ENCODE peak calls at places on chromosomes 2 and 18, in nine cellular contexts. One of them, this sample, is unnamed.

GRCh38 chr2:201464547-201464946 is 13.0 kb downstream of the STRADB start:
- DNase-seq in left ventricle myocardium inferior: no peak
- DNase-seq in SK-N-SH: no peak
- DNase-seq in CD8-positive, alpha-beta memory T cell: no peak
- DNase-seq in CD8-positive, alpha-beta T cell: no peak
- DNase-seq in body of pancreas: no peak
- DNase-seq in colonic mucosa: no peak
- DNase-seq in thoracic aorta: no peak
- DNase-seq in IMR-90: no peak
- DNase-seq in this sample: no peak

GRCh38 chr2:216880509-216881184 is 20.8 kb upstream of the TNP1 start:
- DNase-seq in colonic mucosa: peak
- DNase-seq in SK-N-SH: no peak
- DNase-seq in CD8-positive, alpha-beta memory T cell: no peak
- DNase-seq in body of pancreas: no peak
- DNase-seq in CD8-positive, alpha-beta T cell: no peak
- DNase-seq in thoracic aorta: peak
- DNase-seq in IMR-90: peak
- DNase-seq in left ventricle myocardium inferior: no peak
- DNase-seq in this sample: no peak

GRCh38 chr18:47912794-47913594 is 17.5 kb downstream of the SMAD2 start:
- DNase-seq in colonic mucosa: no peak
- DNase-seq in SK-N-SH: no peak
- DNase-seq in CD8-positive, alpha-beta memory T cell: no peak
- DNase-seq in CD8-positive, alpha-beta T cell: no peak
- DNase-seq in thoracic aorta: no peak
- DNase-seq in left ventricle myocardium inferior: no peak
- DNase-seq in body of pancreas: no peak
- DNase-seq in IMR-90: no peak
- DNase-seq in this sample: no peak

GRCh38 chr2:193973781-193974180 is 1683.2 kb upstream of the SLC39A10 start:
- DNase-seq in CD8-positive, alpha-beta T cell: no peak
- DNase-seq in body of pancreas: no peak
- DNase-seq in thoracic aorta: no peak
- DNase-seq in IMR-90: no peak
- DNase-seq in CD8-positive, alpha-beta memory T cell: no peak
- DNase-seq in colonic mucosa: no peak
- DNase-seq in SK-N-SH: no peak
- DNase-seq in left ventricle myocardium inferior: no peak
- DNase-seq in this sample: no peak

GRCh38 chr2:42843131-42843530 is 50.7 kb upstream of the HAAO start:
- DNase-seq in thoracic aorta: no peak
- DNase-seq in colonic mucosa: no peak
- DNase-seq in CD8-positive, alpha-beta T cell: no peak
- DNase-seq in body of pancreas: no peak
- DNase-seq in left ventricle myocardium inferior: no peak
- DNase-seq in SK-N-SH: no peak
- DNase-seq in IMR-90: no peak
- DNase-seq in CD8-positive, alpha-beta memory T cell: no peak
- DNase-seq in this sample: no peak

GRCh38 chr18:2538844-2539243 is 32.5 kb downstream of the METTL4 start:
- DNase-seq in IMR-90: no peak
- DNase-seq in body of pancreas: no peak
- DNase-seq in thoracic aorta: no peak
- DNase-seq in left ventricle myocardium inferior: no peak
- DNase-seq in colonic mucosa: no peak
- DNase-seq in CD8-positive, alpha-beta T cell: no peak
- DNase-seq in SK-N-SH: no peak
- DNase-seq in CD8-positive, alpha-beta memory T cell: no peak
- DNase-seq in this sample: no peak

GRCh38 chr2:218290316-218291261 is 1.7 kb downstream of the TMBIM1 start:
- DNase-seq in CD8-positive, alpha-beta memory T cell: peak
- DNase-seq in thoracic aorta: no peak
- DNase-seq in SK-N-SH: no peak
- DNase-seq in left ventricle myocardium inferior: no peak
- DNase-seq in colonic mucosa: no peak
- DNase-seq in body of pancreas: no peak
- DNase-seq in IMR-90: no peak
- DNase-seq in CD8-positive, alpha-beta T cell: peak
- DNase-seq in this sample: no peak

GRCh38 chr2:29518988-29519925 is 402.1 kb downstream of the ALK start:
- DNase-seq in CD8-positive, alpha-beta T cell: no peak
- DNase-seq in thoracic aorta: no peak
- DNase-seq in left ventricle myocardium inferior: no peak
- DNase-seq in CD8-positive, alpha-beta memory T cell: no peak
- DNase-seq in body of pancreas: peak
- DNase-seq in IMR-90: peak
- DNase-seq in colonic mucosa: no peak
- DNase-seq in SK-N-SH: no peak
- DNase-seq in this sample: peak

GRCh38 chr2:64062840-64063239 is 43.6 kb upstream of the VPS54 start:
- DNase-seq in CD8-positive, alpha-beta T cell: no peak
- DNase-seq in CD8-positive, alpha-beta memory T cell: no peak
- DNase-seq in SK-N-SH: no peak
- DNase-seq in body of pancreas: peak
- DNase-seq in colonic mucosa: peak
- DNase-seq in IMR-90: peak
- DNase-seq in thoracic aorta: no peak
- DNase-seq in left ventricle myocardium inferior: no peak
- DNase-seq in this sample: no peak

GRCh38 chr2:71070294-71071025 is 2.0 kb downstream of the NAGK start:
- DNase-seq in colonic mucosa: no peak
- DNase-seq in body of pancreas: peak
- DNase-seq in CD8-positive, alpha-beta T cell: no peak
- DNase-seq in IMR-90: peak
- DNase-seq in CD8-positive, alpha-beta memory T cell: no peak
- DNase-seq in thoracic aorta: no peak
- DNase-seq in SK-N-SH: peak
- DNase-seq in left ventricle myocardium inferior: no peak
- DNase-seq in this sample: no peak

GRCh38 chr2:152221870-152222269 is 46.3 kb upstream of the STAM2 start:
- DNase-seq in SK-N-SH: no peak
- DNase-seq in thoracic aorta: no peak
- DNase-seq in colonic mucosa: no peak
- DNase-seq in left ventricle myocardium inferior: no peak
- DNase-seq in IMR-90: peak
- DNase-seq in CD8-positive, alpha-beta memory T cell: no peak
- DNase-seq in CD8-positive, alpha-beta T cell: no peak
- DNase-seq in body of pancreas: no peak
- DNase-seq in this sample: no peak

GRCh38 chr18:11671156-11671555 is 17.9 kb upstream of the GNAL start:
- DNase-seq in thoracic aorta: no peak
- DNase-seq in IMR-90: no peak
- DNase-seq in SK-N-SH: no peak
- DNase-seq in colonic mucosa: no peak
- DNase-seq in CD8-positive, alpha-beta memory T cell: no peak
- DNase-seq in CD8-positive, alpha-beta T cell: no peak
- DNase-seq in body of pancreas: no peak
- DNase-seq in left ventricle myocardium inferior: no peak
- DNase-seq in this sample: no peak

GRCh38 chr18:7094432-7094831 is 23.2 kb downstream of the LAMA1 start:
- DNase-seq in colonic mucosa: no peak
- DNase-seq in thoracic aorta: no peak
- DNase-seq in body of pancreas: no peak
- DNase-seq in CD8-positive, alpha-beta memory T cell: no peak
- DNase-seq in left ventricle myocardium inferior: no peak
- DNase-seq in CD8-positive, alpha-beta T cell: no peak
- DNase-seq in IMR-90: no peak
- DNase-seq in SK-N-SH: no peak
- DNase-seq in this sample: no peak

GRCh38 chr2:128505150-128505490 is 186.5 kb upstream of the HS6ST1 start:
- DNase-seq in IMR-90: no peak
- DNase-seq in CD8-positive, alpha-beta T cell: no peak
- DNase-seq in thoracic aorta: no peak
- DNase-seq in body of pancreas: no peak
- DNase-seq in SK-N-SH: no peak
- DNase-seq in left ventricle myocardium inferior: no peak
- DNase-seq in colonic mucosa: no peak
- DNase-seq in CD8-positive, alpha-beta memory T cell: no peak
- DNase-seq in this sample: no peak

GRCh38 chr2:222714361-222715256 is 43.2 kb downstream of the MOGAT1 start:
- DNase-seq in thoracic aorta: peak
- DNase-seq in SK-N-SH: no peak
- DNase-seq in left ventricle myocardium inferior: peak
- DNase-seq in IMR-90: no peak
- DNase-seq in colonic mucosa: no peak
- DNase-seq in CD8-positive, alpha-beta T cell: no peak
- DNase-seq in body of pancreas: no peak
- DNase-seq in CD8-positive, alpha-beta memory T cell: no peak
- DNase-seq in this sample: no peak

GRCh38 chr2:110867078-110867477 is 134.7 kb downstream of the ACOXL start:
- DNase-seq in SK-N-SH: no peak
- DNase-seq in body of pancreas: no peak
- DNase-seq in CD8-positive, alpha-beta memory T cell: no peak
- DNase-seq in thoracic aorta: no peak
- DNase-seq in CD8-positive, alpha-beta T cell: no peak
- DNase-seq in IMR-90: no peak
- DNase-seq in colonic mucosa: no peak
- DNase-seq in left ventricle myocardium inferior: no peak
- DNase-seq in this sample: no peak

GRCh38 chr2:112493858-112494648 is 12.1 kb downstream of the TTL start:
- DNase-seq in left ventricle myocardium inferior: no peak
- DNase-seq in SK-N-SH: no peak
- DNase-seq in CD8-positive, alpha-beta memory T cell: no peak
- DNase-seq in colonic mucosa: peak
- DNase-seq in CD8-positive, alpha-beta T cell: no peak
- DNase-seq in thoracic aorta: no peak
- DNase-seq in body of pancreas: no peak
- DNase-seq in IMR-90: peak
- DNase-seq in this sample: no peak

GRCh38 chr2:118810766-118811165 is 36.7 kb downstream of the EN1 start:
- DNase-seq in IMR-90: no peak
- DNase-seq in CD8-positive, alpha-beta T cell: no peak
- DNase-seq in left ventricle myocardium inferior: no peak
- DNase-seq in thoracic aorta: no peak
- DNase-seq in colonic mucosa: no peak
- DNase-seq in CD8-positive, alpha-beta memory T cell: no peak
- DNase-seq in SK-N-SH: no peak
- DNase-seq in body of pancreas: no peak
- DNase-seq in this sample: no peak

GRCh38 chr2:172999641-173000387 is 75.8 kb upstream of the MAP3K20 start:
- DNase-seq in colonic mucosa: no peak
- DNase-seq in CD8-positive, alpha-beta T cell: no peak
- DNase-seq in IMR-90: no peak
- DNase-seq in left ventricle myocardium inferior: no peak
- DNase-seq in body of pancreas: no peak
- DNase-seq in CD8-positive, alpha-beta memory T cell: no peak
- DNase-seq in SK-N-SH: no peak
- DNase-seq in thoracic aorta: no peak
- DNase-seq in this sample: no peak

GRCh38 chr2:28224648-28225471 is 167.8 kb upstream of the FOSL2 start:
- DNase-seq in left ventricle myocardium inferior: no peak
- DNase-seq in CD8-positive, alpha-beta memory T cell: no peak
- DNase-seq in IMR-90: peak
- DNase-seq in SK-N-SH: no peak
- DNase-seq in thoracic aorta: no peak
- DNase-seq in colonic mucosa: peak
- DNase-seq in body of pancreas: no peak
- DNase-seq in CD8-positive, alpha-beta T cell: no peak
- DNase-seq in this sample: no peak

GRCh38 chr2:105324732-105325131 is 4.8 kb downstream of the TGFBRAP1 start:
- DNase-seq in IMR-90: peak
- DNase-seq in colonic mucosa: no peak
- DNase-seq in left ventricle myocardium inferior: no peak
- DNase-seq in CD8-positive, alpha-beta memory T cell: no peak
- DNase-seq in thoracic aorta: no peak
- DNase-seq in CD8-positive, alpha-beta T cell: no peak
- DNase-seq in body of pancreas: no peak
- DNase-seq in SK-N-SH: no peak
- DNase-seq in this sample: no peak

GRCh38 chr2:104885119-104885777 is 31.3 kb downstream of the POU3F3 start:
- DNase-seq in SK-N-SH: no peak
- DNase-seq in colonic mucosa: no peak
- DNase-seq in body of pancreas: no peak
- DNase-seq in CD8-positive, alpha-beta memory T cell: no peak
- DNase-seq in IMR-90: no peak
- DNase-seq in left ventricle myocardium inferior: no peak
- DNase-seq in CD8-positive, alpha-beta T cell: no peak
- DNase-seq in thoracic aorta: no peak
- DNase-seq in this sample: no peak

GRCh38 chr2:67825476-67825875 is 237.3 kb downstream of the C1D start:
- DNase-seq in body of pancreas: no peak
- DNase-seq in CD8-positive, alpha-beta T cell: no peak
- DNase-seq in IMR-90: peak
- DNase-seq in colonic mucosa: no peak
- DNase-seq in thoracic aorta: no peak
- DNase-seq in CD8-positive, alpha-beta memory T cell: no peak
- DNase-seq in SK-N-SH: no peak
- DNase-seq in left ventricle myocardium inferior: no peak
- DNase-seq in this sample: no peak

GRCh38 chr2:100482741-100483140 is 12.5 kb downstream of the NMS start:
- DNase-seq in CD8-positive, alpha-beta T cell: no peak
- DNase-seq in SK-N-SH: no peak
- DNase-seq in body of pancreas: no peak
- DNase-seq in left ventricle myocardium inferior: no peak
- DNase-seq in thoracic aorta: no peak
- DNase-seq in colonic mucosa: no peak
- DNase-seq in IMR-90: no peak
- DNase-seq in CD8-positive, alpha-beta memory T cell: no peak
- DNase-seq in this sample: no peak
- H3K27ac ChIP-seq in CD8-positive, alpha-beta T cell: no peak
- H3K27ac ChIP-seq in SK-N-SH: no peak
- H3K27ac ChIP-seq in body of pancreas: no peak
- H3K27ac ChIP-seq in left ventricle myocardium inferior: no peak
- H3K27ac ChIP-seq in thoracic aorta: no peak
- H3K27ac ChIP-seq in colonic mucosa: no peak
- H3K27ac ChIP-seq in IMR-90: no peak
- H3K27ac ChIP-seq in CD8-positive, alpha-beta memory T cell: no peak
- H3K27ac ChIP-seq in this sample: no peak

GRCh38 chr2:236627846-236628245 is 58.2 kb downstream of the ACKR3 start:
- DNase-seq in IMR-90: no peak
- DNase-seq in CD8-positive, alpha-beta T cell: no peak
- DNase-seq in thoracic aorta: no peak
- DNase-seq in CD8-positive, alpha-beta memory T cell: no peak
- DNase-seq in left ventricle myocardium inferior: no peak
- DNase-seq in body of pancreas: no peak
- DNase-seq in SK-N-SH: no peak
- DNase-seq in colonic mucosa: no peak
- DNase-seq in this sample: no peak
- H3K27ac ChIP-seq in IMR-90: no peak
- H3K27ac ChIP-seq in CD8-positive, alpha-beta T cell: no peak
- H3K27ac ChIP-seq in thoracic aorta: no peak
- H3K27ac ChIP-seq in CD8-positive, alpha-beta memory T cell: no peak
- H3K27ac ChIP-seq in left ventricle myocardium inferior: no peak
- H3K27ac ChIP-seq in body of pancreas: no peak
- H3K27ac ChIP-seq in SK-N-SH: no peak
- H3K27ac ChIP-seq in colonic mucosa: no peak
- H3K27ac ChIP-seq in this sample: no peak

GRCh38 chr2:11228692-11229091 is 73.4 kb downstream of the SLC66A3 start:
- DNase-seq in CD8-positive, alpha-beta memory T cell: no peak
- DNase-seq in colonic mucosa: no peak
- DNase-seq in CD8-positive, alpha-beta T cell: no peak
- DNase-seq in SK-N-SH: no peak
- DNase-seq in thoracic aorta: no peak
- DNase-seq in IMR-90: no peak
- DNase-seq in body of pancreas: no peak
- DNase-seq in left ventricle myocardium inferior: no peak
- DNase-seq in this sample: no peak
- H3K27ac ChIP-seq in CD8-positive, alpha-beta memory T cell: no peak
- H3K27ac ChIP-seq in colonic mucosa: no peak
- H3K27ac ChIP-seq in CD8-positive, alpha-beta T cell: no peak
- H3K27ac ChIP-seq in SK-N-SH: no peak
- H3K27ac ChIP-seq in thoracic aorta: no peak
- H3K27ac ChIP-seq in IMR-90: no peak
- H3K27ac ChIP-seq in body of pancreas: no peak
- H3K27ac ChIP-seq in left ventricle myocardium inferior: no peak
- H3K27ac ChIP-seq in this sample: no peak

GRCh38 chr2:96877513-96878159 is 7.8 kb upstream of the SEMA4C start:
- DNase-seq in SK-N-SH: peak
- DNase-seq in body of pancreas: no peak
- DNase-seq in left ventricle myocardium inferior: no peak
- DNase-seq in CD8-positive, alpha-beta memory T cell: no peak
- DNase-seq in thoracic aorta: no peak
- DNase-seq in CD8-positive, alpha-beta T cell: no peak
- DNase-seq in colonic mucosa: no peak
- DNase-seq in IMR-90: no peak
- DNase-seq in this sample: no peak
- H3K27ac ChIP-seq in SK-N-SH: no peak
- H3K27ac ChIP-seq in body of pancreas: no peak
- H3K27ac ChIP-seq in left ventricle myocardium inferior: no peak
- H3K27ac ChIP-seq in CD8-positive, alpha-beta memory T cell: no peak
- H3K27ac ChIP-seq in thoracic aorta: no peak
- H3K27ac ChIP-seq in CD8-positive, alpha-beta T cell: no peak
- H3K27ac ChIP-seq in colonic mucosa: no peak
- H3K27ac ChIP-seq in IMR-90: no peak
- H3K27ac ChIP-seq in this sample: no peak

This sample was measured in right lobe of liver.